ENCODE peak calls at places on chromosomes 16 and 17, in nine cellular contexts. U is cardiac muscle cell, J is neural crest cell, H is colonic mucosa, F is tibial nerve, Y is right lobe of liver, X is GM23338, W is HFFc6, I is fibroblast of pulmonary artery. Z is an unnamed sample.

GRCh38 chr17:72176902-72177660 is 56.3 kb downstream of the SOX9 start:
- DNase-seq in U (no peak), J (no peak), H (peak), F (no peak), Y (no peak), X (peak), W (peak), I (no peak), Z (no peak)

GRCh38 chr16:7423436-7423941 is 90.8 kb downstream of the RBFOX1 start:
- DNase-seq in U (no peak), J (no peak), H (no peak), F (no peak), Y (no peak), X (no peak), W (no peak), I (no peak), Z (no peak)

GRCh38 chr16:69830534-69831211 is 68.5 kb downstream of the WWP2 start:
- DNase-seq in U (no peak), J (no peak), H (no peak), F (no peak), Y (no peak), X (no peak), W (no peak), I (no peak), Z (no peak)

GRCh38 chr17:43471801-43472200 is 12.0 kb upstream of the DHX8 start:
- DNase-seq in U (no peak), J (no peak), H (no peak), F (no peak), Y (no peak), X (no peak), W (peak), I (no peak), Z (no peak)

GRCh38 chr17:68576811-68577551 is 24.2 kb downstream of the FAM20A start:
- DNase-seq in U (peak), J (no peak), H (no peak), F (peak), Y (no peak), X (no peak), W (peak), I (peak), Z (peak)

GRCh38 chr16:1561266-1561665 is 27.8 kb downstream of the TMEM204 start:
- DNase-seq in U (no peak), J (no peak), H (no peak), F (no peak), Y (no peak), X (no peak), W (no peak), I (no peak), Z (no peak)

GRCh38 chr17:64783556-64784352 is 121.6 kb upstream of the SMURF2 start:
- DNase-seq in U (no peak), J (no peak), H (peak), F (no peak), Y (peak), X (no peak), W (no peak), I (no peak), Z (peak)

GRCh38 chr16:19085679-19086200 is 18.3 kb downstream of the COQ7 start:
- DNase-seq in U (peak), J (no peak), H (peak), F (peak), Y (peak), X (no peak), W (no peak), I (peak), Z (peak)

GRCh38 chr17:16981928-16982327 is 10.0 kb upstream of the TNFRSF13B start:
- DNase-seq in U (no peak), J (no peak), H (no peak), F (no peak), Y (no peak), X (no peak), W (no peak), I (no peak), Z (no peak)

GRCh38 chr16:87560428-87561199 is 41.7 kb upstream of the JPH3 start:
- DNase-seq in U (peak), J (no peak), H (peak), F (no peak), Y (no peak), X (peak), W (no peak), I (no peak), Z (peak)

GRCh38 chr17:42680331-42680808 is 1.3 kb downstream of the CCR10 start:
- DNase-seq in U (no peak), J (no peak), H (no peak), F (peak), Y (no peak), X (no peak), W (peak), I (no peak), Z (no peak)

GRCh38 chr16:53840472-53840871 is 136.5 kb downstream of the FTO start:
- DNase-seq in U (no peak), J (no peak), H (no peak), F (no peak), Y (no peak), X (no peak), W (no peak), I (no peak), Z (no peak)

GRCh38 chr16:12095275-12096161 is 119.0 kb downstream of the SNX29 start:
- DNase-seq in U (peak), J (peak), H (peak), F (peak), Y (peak), X (peak), W (peak), I (peak), Z (peak)

GRCh38 chr17:60640503-60640902 is 37.1 kb upstream of the BCAS3 start:
- DNase-seq in U (peak), J (no peak), H (no peak), F (no peak), Y (no peak), X (peak), W (peak), I (peak), Z (no peak)

GRCh38 chr17:66715745-66716156 is 119.2 kb upstream of the CACNG5 start:
- DNase-seq in U (peak), J (no peak), H (peak), F (peak), Y (no peak), X (peak), W (peak), I (peak), Z (no peak)

GRCh38 chr17:36599546-36600250 is 1.7 kb upstream of the MRM1 start:
- DNase-seq in U (no peak), J (no peak), H (no peak), F (no peak), Y (no peak), X (no peak), W (no peak), I (no peak), Z (peak)

GRCh38 chr16:5003828-5004227 is 29.9 kb downstream of the NAGPA start:
- DNase-seq in U (no peak), J (no peak), H (no peak), F (no peak), Y (no peak), X (no peak), W (no peak), I (no peak), Z (no peak)

GRCh38 chr16:51651061-51651466 is 500.0 kb upstream of the SALL1 start:
- DNase-seq in U (peak), J (no peak), H (no peak), F (no peak), Y (no peak), X (peak), W (no peak), I (no peak), Z (no peak)

GRCh38 chr17:81374890-81375289 is 20.4 kb upstream of the BAHCC1 start:
- DNase-seq in U (no peak), J (no peak), H (no peak), F (no peak), Y (no peak), X (no peak), W (no peak), I (no peak), Z (no peak)

GRCh38 chr17:81370304-81370703 is 25.0 kb upstream of the BAHCC1 start:
- DNase-seq in U (no peak), J (no peak), H (no peak), F (no peak), Y (no peak), X (no peak), W (no peak), I (no peak), Z (no peak)

GRCh38 chr17:81373536-81374160 is 21.6 kb upstream of the BAHCC1 start:
- DNase-seq in U (no peak), J (no peak), H (no peak), F (no peak), Y (no peak), X (no peak), W (no peak), I (no peak), Z (no peak)

GRCh38 chr17:81368623-81369022 is 26.6 kb upstream of the BAHCC1 start:
- DNase-seq in U (no peak), J (no peak), H (no peak), F (no peak), Y (no peak), X (no peak), W (no peak), I (no peak), Z (no peak)

DNA sequence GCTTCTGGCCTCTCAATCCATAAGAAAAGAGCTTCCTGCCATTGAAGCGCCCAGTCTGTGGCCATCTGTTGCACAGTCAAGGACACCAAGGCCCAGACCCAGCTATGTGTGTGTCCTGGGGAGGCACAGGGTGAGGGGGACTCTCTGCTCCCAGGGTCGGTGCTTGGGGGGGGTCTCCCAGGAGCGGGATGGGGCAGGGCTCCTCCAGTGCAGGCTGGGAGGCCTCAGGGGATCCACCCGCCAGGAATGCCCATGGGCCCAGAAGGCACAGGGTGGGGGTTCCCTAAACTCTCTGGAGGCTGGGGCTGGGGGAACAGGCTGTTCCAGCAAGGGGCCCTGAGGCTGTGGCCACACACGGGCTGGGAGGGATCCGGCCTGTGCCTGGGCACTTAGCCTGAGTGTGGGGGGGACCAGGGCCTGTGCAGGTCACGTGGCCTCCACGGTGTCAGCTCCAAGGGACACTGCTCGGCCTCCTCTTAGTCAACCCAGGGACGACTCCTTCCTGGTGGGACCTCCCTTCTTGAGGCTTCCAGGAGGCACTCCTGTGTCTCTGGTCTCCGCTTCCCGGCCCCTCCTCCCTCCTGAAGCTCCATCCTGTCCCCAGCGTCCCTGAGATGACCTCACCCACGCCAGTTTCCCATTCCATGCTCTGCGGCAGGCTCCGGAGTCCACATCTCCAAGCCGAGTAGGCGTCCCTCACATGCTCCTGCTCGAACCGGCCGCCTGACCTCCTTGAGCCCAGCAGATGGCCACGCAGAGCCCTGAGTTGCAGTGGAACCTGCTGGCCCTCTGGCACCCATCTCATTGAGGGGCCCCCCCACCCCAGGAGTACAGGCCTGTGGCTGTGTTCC is 23.1 kb upstream of the BAHCC1 start:
- DNase-seq in U (peak), J (no peak), H (no peak), F (no peak), Y (peak), X (peak), W (peak), I (peak), Z (peak)
- TF ChIP-seq CTCF in U (peak), J (peak), H (peak), F (peak), Y (no peak), X (peak), W (peak), I (peak), Z (no peak)

GRCh38 chr17:8160741-8161221 is 2.0 kb downstream of the VAMP2 start:
- DNase-seq in U (no peak), J (no peak), H (no peak), F (no peak), Y (no peak), X (no peak), W (no peak), I (no peak), Z (no peak)

GRCh38 chr17:8159459-8160223 is 3.1 kb downstream of the VAMP2 start:
- DNase-seq in U (no peak), J (no peak), H (no peak), F (no peak), Y (no peak), X (no peak), W (no peak), I (no peak), Z (no peak)

GRCh38 chr17:8158267-8159031 is 4.3 kb downstream of the VAMP2 start:
- DNase-seq in U (peak), J (peak), H (peak), F (peak), Y (peak), X (peak), W (peak), I (peak), Z (peak)

GRCh38 chr17:8160224-8160577 is 2.5 kb downstream of the VAMP2 start:
- DNase-seq in U (no peak), J (no peak), H (no peak), F (no peak), Y (no peak), X (no peak), W (no peak), I (no peak), Z (no peak)

GRCh38 chr17:8159032-8159400 is 3.7 kb downstream of the VAMP2 start:
- DNase-seq in U (no peak), J (no peak), H (no peak), F (no peak), Y (no peak), X (no peak), W (no peak), I (no peak), Z (no peak)
- TF ChIP-seq CTCF in U (no peak), J (no peak), H (no peak), F (no peak), Y (no peak), X (no peak), W (peak), I (no peak), Z (no peak)

GRCh38 chr16:15519767-15520166 is 85.4 kb downstream of the BMERB1 start:
- DNase-seq in U (no peak), J (no peak), H (no peak), F (no peak), Y (no peak), X (no peak), W (no peak), I (no peak), Z (no peak)
- TF ChIP-seq CTCF in U (no peak), J (no peak), H (no peak), F (no peak), Y (no peak), X (no peak), W (no peak), I (no peak), Z (no peak)

GRCh38 chr17:38867179-38867994 is 2.5 kb upstream of the LASP1 start:
- DNase-seq in U (peak), J (peak), H (peak), F (peak), Y (peak), X (peak), W (peak), I (peak), Z (no peak)
- TF ChIP-seq CTCF in U (peak), J (peak), H (no peak), F (peak), Y (peak), X (peak), W (peak), I (peak), Z (no peak)

GRCh38 chr16:10616395-10616743 is 36.0 kb upstream of the EMP2 start:
- DNase-seq in U (no peak), J (no peak), H (no peak), F (no peak), Y (no peak), X (peak), W (no peak), I (no peak), Z (no peak)
- TF ChIP-seq CTCF in U (no peak), J (no peak), H (no peak), F (no peak), Y (no peak), X (no peak), W (no peak), I (no peak), Z (no peak)

GRCh38 chr17:45110676-45111611 is 21.4 kb downstream of the PLCD3 start:
- DNase-seq in U (no peak), J (no peak), H (no peak), F (no peak), Y (no peak), X (no peak), W (no peak), I (no peak), Z (no peak)
- TF ChIP-seq CTCF in U (no peak), J (no peak), H (no peak), F (no peak), Y (no peak), X (no peak), W (no peak), I (no peak), Z (no peak)

DNA sequence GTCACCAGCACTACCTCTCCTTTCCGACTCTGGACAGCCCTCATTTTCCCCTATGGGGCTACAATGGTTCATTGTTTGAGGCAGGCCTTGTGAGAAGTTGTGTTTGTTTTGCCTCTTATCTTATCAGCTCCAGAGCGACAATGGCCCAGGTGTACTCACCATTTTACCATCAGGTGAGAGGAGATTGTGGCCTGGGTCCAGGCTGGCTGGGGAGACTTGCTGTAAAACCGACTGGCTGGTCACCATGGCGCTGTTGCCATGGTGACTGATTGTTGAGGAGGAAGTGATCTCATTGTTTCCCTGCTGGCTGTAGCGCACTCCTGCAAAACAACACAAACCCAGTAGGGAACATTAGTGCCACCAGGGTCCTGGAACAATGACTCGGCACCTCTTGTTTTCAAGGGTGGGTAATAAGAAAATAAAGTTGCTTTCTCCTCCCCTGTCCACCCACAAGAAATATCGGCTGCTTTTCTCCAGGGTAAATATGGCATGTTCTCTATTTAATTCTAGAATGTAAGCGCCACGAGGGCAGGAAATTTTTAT is 34.4 kb downstream of the HNF1B start:
- DNase-seq in U (peak), J (peak), H (peak), F (no peak), Y (peak), X (peak), W (no peak), I (peak), Z (peak)
- TF ChIP-seq CTCF in U (no peak), J (no peak), H (no peak), F (no peak), Y (no peak), X (no peak), W (no peak), I (no peak), Z (no peak)